ENCODE peak calls at places on chromosomes 12 and 14, in five cellular contexts. J is HCT116, A is breast epithelium, R is esophagus muscularis mucosa, H is endothelial cell of umbilical vein. P is an unnamed sample.

GRCh38 chr14:31405106-31405505 is 15.2 kb downstream of the HEATR5A start:
- DNase-seq in H (no peak), A (no peak), J (no peak), R (no peak), P (no peak)

GRCh38 chr12:41402804-41403203 is 214.7 kb downstream of the PDZRN4 start:
- DNase-seq in H (no peak), R (no peak), A (no peak), J (no peak), P (no peak)

GRCh38 chr14:51520087-51520486 is 131.6 kb upstream of the FRMD6 start:
- DNase-seq in R (no peak), J (no peak), A (no peak), H (peak; percentile 72), P (no peak)

GRCh38 chr12:54005853-54006699 is 2.7 kb upstream of the HOXC8 start:
- DNase-seq in H (peak; percentile 79), J (no peak), R (peak; percentile 96), A (peak; percentile 91), P (peak; percentile 88)

GRCh38 chr12:88665051-88665450 is 84.8 kb upstream of the KITLG start:
- DNase-seq in R (no peak), A (no peak), H (no peak), J (no peak), P (no peak)

GRCh38 chr14:22554706-22555572 is 34.1 kb downstream of the DAD1 start:
- DNase-seq in H (no peak), R (no peak), A (no peak), J (no peak), P (no peak)

GRCh38 chr14:61720302-61720677 is 25.0 kb downstream of the HIF1A start:
- DNase-seq in H (no peak), A (no peak), R (no peak), J (no peak), P (no peak)

GRCh38 chr14:81521356-81521755 is 12.3 kb downstream of the SEL1L start:
- DNase-seq in J (no peak), R (no peak), A (no peak), H (no peak), P (no peak)

GRCh38 chr14:102516531-102517411 is 7.2 kb upstream of the ANKRD9 start:
- DNase-seq in R (no peak), H (peak; percentile 42), A (no peak), J (no peak), P (peak; percentile 76)

GRCh38 chr12:6921996-6922935 is 5.5 kb upstream of the ATN1 start:
- DNase-seq in H (no peak), J (no peak), A (no peak), R (no peak), P (peak; percentile 41)

GRCh38 chr14:76902591-76902990 is 76.4 kb downstream of the LRRC74A start:
- DNase-seq in J (no peak), A (no peak), R (no peak), H (no peak), P (no peak)

GRCh38 chr12:107668320-107668719 is 17.3 kb upstream of the PWP1 start:
- DNase-seq in J (no peak), H (no peak), A (no peak), R (no peak), P (no peak)

GRCh38 chr12:82415402-82415801 is 57.1 kb downstream of the METTL25 start:
- DNase-seq in J (no peak), H (no peak), R (no peak), A (no peak), P (no peak)

GRCh38 chr14:96229315-96229714 is 24.7 kb downstream of the BDKRB2 start:
- DNase-seq in R (no peak), H (no peak), A (no peak), J (no peak), P (no peak)

GRCh38 chr14:86003998-86004397 is 474.1 kb downstream of the FLRT2 start:
- DNase-seq in A (no peak), R (no peak), J (no peak), H (no peak), P (no peak)

GRCh38 chr14:104353921-104354701 is 215.7 kb downstream of the KIF26A start:
- DNase-seq in H (peak; percentile 69), R (no peak), J (no peak), A (peak; percentile 33), P (peak; percentile 1)

GRCh38 chr14:45181329-45181728 is 45.6 kb downstream of the FANCM start:
- DNase-seq in J (no peak), A (no peak), H (peak; percentile 49), R (no peak), P (no peak)

GRCh38 chr12:51240971-51241370 is 2.3 kb downstream of the DAZAP2 start:
- DNase-seq in A (no peak), J (no peak), H (no peak), R (no peak), P (no peak)

GRCh38 chr12:44774815-44775411 is 101.2 kb downstream of the NELL2 start:
- DNase-seq in J (peak; percentile 15), H (peak; percentile 41), R (no peak), A (no peak), P (peak; percentile 29)

GRCh38 chr12:62581288-62582064 is 114.8 kb downstream of the MON2 start:
- DNase-seq in J (peak; percentile 38), A (no peak), H (peak; percentile 58), R (no peak), P (no peak)

GRCh38 chr12:106585237-106585834 is 2.5 kb downstream of the RFX4 start:
- DNase-seq in J (no peak), H (no peak), A (no peak), R (peak; percentile 24), P (no peak)

GRCh38 chr12:97764700-97765099 is 302.1 kb downstream of the RMST start:
- DNase-seq in R (no peak), A (no peak), J (no peak), H (no peak), P (no peak)

GRCh38 chr14:92624764-92625163 is 111.2 kb downstream of the RIN3 start:
- DNase-seq in H (no peak), A (no peak), J (no peak), R (no peak), P (no peak)

GRCh38 chr14:70317969-70318634 is 41.4 kb downstream of the COX16 start:
- DNase-seq in R (no peak), A (no peak), J (peak; percentile 38), H (peak; percentile 35), P (peak; percentile 29)

GRCh38 chr14:95664546-95664945 is 21.7 kb upstream of the TCL1B start:
- DNase-seq in R (no peak), J (no peak), H (no peak), A (no peak), P (no peak)

GRCh38 chr12:112555621-112556233 is 137.0 kb downstream of the PTPN11 start:
- DNase-seq in J (no peak), R (no peak), H (no peak), A (no peak), P (no peak)

DNA sequence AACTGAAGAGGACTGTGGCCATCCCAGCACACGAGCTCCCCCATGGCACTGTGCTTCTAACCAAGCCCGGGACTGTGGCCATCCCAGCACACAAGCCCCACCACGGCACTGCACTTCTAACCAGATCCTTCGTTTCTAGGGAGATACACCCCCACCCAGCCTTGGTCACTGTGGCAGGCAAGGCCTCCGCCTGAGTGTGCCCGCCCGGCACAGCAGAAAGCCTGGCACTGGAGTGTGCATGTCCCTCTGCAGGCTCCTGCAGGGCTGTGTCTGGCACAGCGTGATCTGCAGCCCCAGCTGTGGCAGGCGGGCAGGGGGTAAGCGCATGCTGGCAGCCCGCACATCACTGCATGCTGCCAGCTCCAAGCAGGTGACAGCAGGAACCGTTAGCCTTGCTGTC is 49.8 kb downstream of the CCDC85C start:
- DNase-seq in A (no peak), J (no peak), H (no peak), R (no peak), P (no peak)
- TF ChIP-seq POLR2A in A (no peak), J (no peak), H (no peak), R (no peak), P (no peak)

DNA sequence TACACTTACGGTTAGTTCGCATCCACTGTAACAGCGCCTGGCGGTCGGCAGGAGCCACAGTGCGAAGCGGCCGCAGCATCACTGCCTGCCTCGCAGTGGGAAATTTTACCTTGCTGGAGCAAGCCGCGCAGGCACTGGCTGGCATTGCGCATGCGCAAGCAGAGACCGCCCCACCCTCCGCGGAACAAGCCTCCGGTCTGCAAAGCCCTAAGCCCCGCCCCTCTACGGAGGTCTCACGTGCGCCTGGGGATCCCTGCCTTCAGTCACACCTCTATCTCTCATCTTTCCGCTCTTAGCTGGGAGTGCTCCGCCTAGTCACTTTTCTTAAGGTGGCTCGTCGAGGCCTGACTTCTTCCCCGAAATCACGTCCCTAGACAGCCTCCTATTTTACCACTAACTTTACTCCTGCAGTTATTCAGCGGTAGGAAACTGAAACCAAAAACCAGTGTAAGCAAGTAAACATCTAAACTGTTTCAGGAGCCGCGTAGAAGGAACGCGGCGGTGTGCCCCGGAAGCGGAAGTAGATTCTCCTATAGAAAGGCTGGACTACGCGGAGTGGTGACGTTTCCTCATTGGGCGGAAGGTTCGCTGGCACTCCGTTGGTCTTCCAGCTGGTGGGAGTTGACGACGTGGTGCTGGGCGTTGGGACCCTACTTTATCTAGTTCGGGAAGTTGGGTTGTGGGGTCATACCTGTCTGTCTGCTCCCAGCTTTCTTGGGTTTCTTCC is at the start of gene SRP54:
- DNase-seq in H (peak; percentile 98), R (peak; percentile 99), J (peak; percentile 97), A (peak; percentile 97), P (peak; percentile 100)
- TF ChIP-seq POLR2AphosphoS5 in H (peak; percentile 67), R (peak; percentile 97), J (peak; percentile 80), A (peak; percentile 96), P (peak; percentile 98)

DNA sequence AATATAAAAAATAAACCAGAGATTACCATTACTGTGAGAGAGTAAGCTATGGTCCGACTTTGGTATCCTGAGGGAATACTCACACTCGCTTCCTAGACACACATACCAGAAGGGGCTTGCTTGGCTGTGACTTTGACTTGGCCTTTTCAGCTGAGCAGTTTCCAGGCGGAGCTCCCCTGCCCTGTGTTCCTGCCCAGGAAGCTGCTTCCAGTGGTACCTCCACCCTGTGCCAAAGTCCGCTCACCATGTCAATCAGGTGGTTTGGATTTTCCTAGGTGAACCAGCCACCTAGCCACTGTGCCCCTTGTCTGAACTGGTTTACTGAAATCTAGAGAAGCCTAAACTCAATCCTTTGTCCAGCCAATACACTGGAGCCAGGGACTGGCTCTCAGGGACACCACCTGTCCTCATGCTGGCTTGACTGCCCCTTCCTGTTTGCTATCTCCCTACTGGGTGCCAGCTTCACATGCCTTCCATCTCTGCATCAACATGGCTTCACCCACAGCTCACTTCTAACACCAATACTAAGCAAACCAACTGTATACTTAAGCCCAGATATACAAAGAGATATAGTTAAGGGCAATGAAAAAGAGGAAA is 28.6 kb downstream of the MAX start:
- DNase-seq in H (no peak), J (no peak), A (no peak), R (no peak), P (peak; percentile 84)
- H3K27ac ChIP-seq in H (peak overlapping the region; percentile 34), J (no peak overlapping the region), A (no peak overlapping the region), R (no peak overlapping the region), P (peak overlapping the region; percentile 75)

DNA sequence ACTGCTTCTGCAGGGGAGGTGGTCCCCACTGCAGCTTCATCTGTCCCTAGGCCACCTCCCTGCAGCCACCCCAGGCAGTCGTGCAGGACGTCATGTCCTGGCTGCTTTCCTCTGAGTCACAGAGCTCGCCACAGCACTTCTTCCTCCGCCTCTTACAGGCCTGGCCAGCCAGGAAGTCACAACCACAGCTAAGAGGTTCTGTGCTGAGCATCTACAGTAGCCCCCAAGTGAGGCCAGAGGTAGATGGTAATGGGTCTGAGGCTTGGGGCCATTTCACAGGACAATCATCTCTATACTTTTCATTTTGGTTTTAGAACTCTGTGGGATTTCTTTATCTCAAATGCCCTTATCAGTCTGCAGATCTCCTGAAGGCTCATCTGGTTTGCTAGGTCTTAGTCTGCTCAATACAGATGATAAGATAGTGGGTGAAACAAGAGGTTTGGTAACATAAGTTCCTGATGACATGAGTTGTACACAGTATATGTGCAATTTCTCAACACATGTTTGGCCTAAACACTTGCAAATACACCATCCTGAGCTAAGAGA is 106.4 kb downstream of the ARF6 start:
- DNase-seq in A (peak; percentile 74), J (peak; percentile 71), R (no peak), H (peak; percentile 76), P (peak; percentile 89)
- TF ChIP-seq POLR2A in A (no peak), J (no peak), R (no peak), H (peak; percentile 41), P (peak; percentile 78)